ENCODE peak calls at places on chromosomes 12 and 14, in four cellular contexts. I is IMR-90, O is HCT116, M is H1. B is an unnamed sample.

GRCh38 chr14:34035177-34035933 is 84.5 kb upstream of the EGLN3 start:
- DNase-seq in M (no peak), I (no peak), O (no peak), B (no peak)

GRCh38 chr14:52551696-52552062 is 626 bp downstream of the TXNDC16 start:
- DNase-seq in I (peak), M (no peak), O (no peak), B (peak)

GRCh38 chr12:108616941-108617858 is 16.5 kb downstream of the SELPLG start:
- DNase-seq in O (no peak), M (no peak), I (no peak), B (peak)

GRCh38 chr12:124610021-124610606 is 42.7 kb upstream of the NCOR2 start:
- DNase-seq in M (no peak), O (no peak), I (no peak), B (no peak)

GRCh38 chr12:41967668-41968649 is 176.7 kb downstream of the GXYLT1 start:
- DNase-seq in M (peak), O (no peak), I (no peak), B (no peak)

GRCh38 chr14:72560856-72561493 is 332.9 kb downstream of the DPF3 start:
- DNase-seq in O (no peak), M (no peak), I (no peak), B (no peak)

GRCh38 chr14:51735851-51736250 is 84.1 kb downstream of the FRMD6 start:
- DNase-seq in O (no peak), I (no peak), M (no peak), B (no peak)

GRCh38 chr14:90301580-90302181 is 30.1 kb downstream of the NRDE2 start:
- DNase-seq in I (peak), O (no peak), M (no peak), B (peak)

GRCh38 chr12:125284945-125285344 is 219.7 kb downstream of the AACS start:
- DNase-seq in O (peak), M (no peak), I (no peak), B (no peak)

GRCh38 chr12:117836999-117837736 is 131.6 kb downstream of the KSR2 start:
- DNase-seq in I (peak), O (peak), M (peak), B (peak)

GRCh38 chr12:79997115-79997805 is 62.4 kb upstream of the PPP1R12A start:
- DNase-seq in O (no peak), M (no peak), I (no peak), B (no peak)

GRCh38 chr14:93332032-93332852 is 594 bp downstream of the BTBD7 start:
- DNase-seq in M (no peak), I (peak), O (no peak), B (peak)

GRCh38 chr14:105148604-105149145 is 19.9 kb downstream of the JAG2 start:
- DNase-seq in M (no peak), O (no peak), I (no peak), B (no peak)

GRCh38 chr12:104825408-104825807 is 132.7 kb downstream of the SLC41A2 start:
- DNase-seq in O (no peak), M (no peak), I (peak), B (no peak)

GRCh38 chr14:70789361-70789760 is 20.0 kb downstream of the MAP3K9 start:
- DNase-seq in O (no peak), M (no peak), I (peak), B (no peak)

GRCh38 chr14:96567289-96567899 is 65.2 kb downstream of the PAPOLA start:
- DNase-seq in O (no peak), M (no peak), I (peak), B (peak)

GRCh38 chr12:53803194-53803593 is 51.4 kb upstream of the CISTR start:
- DNase-seq in O (no peak), I (no peak), M (no peak), B (no peak)

GRCh38 chr14:104481323-104481722 is 98.2 kb upstream of the C14orf180 start:
- DNase-seq in I (no peak), O (no peak), M (no peak), B (no peak)

GRCh38 chr12:570237-570925 is 92.9 kb downstream of the NINJ2 start:
- DNase-seq in M (no peak), O (peak), I (peak), B (peak)

GRCh38 chr14:45426685-45427282 is 173.8 kb upstream of the MIS18BP1 start:
- DNase-seq in M (peak), I (peak), O (peak), B (peak)

GRCh38 chr14:99267871-99268775 is 3.9 kb downstream of the BCL11B start:
- DNase-seq in O (no peak), M (no peak), I (no peak), B (no peak)

GRCh38 chr12:27905285-27906126 is 67.0 kb downstream of the PTHLH start:
- DNase-seq in I (no peak), O (no peak), M (peak), B (no peak)

GRCh38 chr12:61422786-61423185 is 837.4 kb upstream of the USP15 start:
- DNase-seq in M (no peak), I (no peak), O (no peak), B (no peak)

DNA sequence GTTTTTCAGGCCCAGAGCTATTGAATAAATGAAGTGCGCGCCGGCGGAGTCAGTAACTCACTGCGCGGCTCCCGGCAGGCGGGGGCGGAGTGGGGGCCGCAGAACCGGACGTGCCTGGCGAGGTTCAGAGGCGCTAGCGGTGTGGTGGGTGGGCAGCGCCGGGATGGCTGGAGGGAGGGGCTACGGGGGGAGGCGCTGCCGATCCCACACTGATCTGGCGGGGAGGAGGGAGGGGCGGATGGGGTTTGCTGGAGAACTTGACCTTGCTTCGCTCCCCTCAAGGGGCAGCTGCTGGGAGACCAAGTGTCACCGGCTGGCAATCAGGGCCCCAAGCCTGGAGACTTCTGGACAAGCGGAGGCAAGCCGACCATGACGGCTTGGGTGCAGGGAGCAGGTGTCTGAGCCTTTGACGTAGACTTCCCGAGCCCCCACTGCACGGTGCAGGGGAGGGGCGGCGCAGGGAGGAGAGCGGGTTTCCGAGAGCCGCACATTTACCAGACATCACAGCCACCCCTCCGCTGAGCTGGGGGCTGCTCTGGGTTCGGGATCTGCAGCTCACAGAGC is 174.1 kb upstream of the RTL1 start:
- DNase-seq in I (peak), O (no peak), M (peak), B (no peak)
- TF ChIP-seq CEBPB in I (no peak), O (no peak), M (no peak), B (no peak)

GRCh38 chr12:131688131-131688844 is 22.6 kb upstream of the SFSWAP start:
- DNase-seq in I (no peak), O (no peak), M (no peak), B (no peak)

GRCh38 chr12:131687346-131688125 is 23.4 kb upstream of the SFSWAP start:
- DNase-seq in M (no peak), O (no peak), I (no peak), B (no peak)

GRCh38 chr12:131690320-131690719 is 20.6 kb upstream of the SFSWAP start:
- DNase-seq in I (no peak), O (no peak), M (no peak), B (no peak)

GRCh38 chr12:131692431-131692830 is 18.5 kb upstream of the SFSWAP start:
- DNase-seq in M (no peak), I (no peak), O (no peak), B (no peak)

DNA sequence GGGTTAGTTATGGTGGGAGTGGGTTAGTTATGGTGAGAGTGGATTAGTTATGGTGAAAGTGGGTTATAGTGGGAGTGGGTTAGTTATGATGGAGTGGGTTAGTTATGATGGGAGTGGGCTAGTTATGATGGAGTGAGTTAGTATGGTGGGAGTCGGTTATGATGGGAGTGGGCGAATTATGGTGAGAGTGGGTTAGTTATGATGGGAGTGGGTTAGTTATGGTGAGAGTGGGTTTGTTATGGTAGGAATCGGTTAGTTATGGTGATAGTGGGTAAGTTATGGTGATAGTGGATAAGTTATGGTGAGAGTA is 22.1 kb upstream of the SFSWAP start:
- DNase-seq in M (no peak), I (no peak), O (no peak), B (no peak)
- TF ChIP-seq CEBPB in M (no peak), I (no peak), O (no peak), B (no peak)

GRCh38 chr14:38883127-38883526 is 219.9 kb downstream of the SEC23A start:
- DNase-seq in O (no peak), M (no peak), I (no peak), B (no peak)
- TF ChIP-seq CEBPB in O (no peak), M (no peak), I (no peak), B (no peak)

GRCh38 chr14:101006008-101006407 is 102.5 kb upstream of the RTL1 start:
- DNase-seq in O (no peak), I (no peak), M (no peak), B (no peak)

GRCh38 chr14:101004176-101004575 is 100.7 kb upstream of the RTL1 start:
- DNase-seq in I (no peak), M (no peak), O (no peak), B (no peak)

GRCh38 chr14:101007004-101007614 is 103.6 kb upstream of the RTL1 start:
- DNase-seq in O (no peak), I (no peak), M (no peak), B (no peak)

GRCh38 chr14:101004954-101005353 is 101.4 kb upstream of the RTL1 start:
- DNase-seq in O (no peak), I (peak), M (no peak), B (no peak)

DNA sequence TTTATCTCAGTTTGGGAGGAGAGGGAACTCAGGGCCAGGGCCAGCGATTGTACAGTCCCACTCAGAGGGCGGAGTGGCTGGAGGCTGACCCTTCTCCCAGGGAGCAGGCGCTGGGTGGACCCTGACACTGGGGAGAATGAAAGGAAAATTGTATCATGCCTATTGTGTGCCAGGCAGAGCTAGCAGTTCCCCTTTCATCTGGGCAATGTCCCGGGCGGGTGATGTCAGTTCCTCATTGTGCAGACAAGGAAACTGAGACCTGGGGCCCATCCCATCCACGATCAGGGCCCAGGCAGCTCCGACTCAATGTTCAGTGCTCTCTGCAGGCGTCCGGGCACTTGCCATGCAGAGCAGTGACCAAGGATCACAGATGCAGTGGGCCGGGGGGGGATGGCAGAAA is 101.9 kb upstream of the RTL1 start:
- DNase-seq in M (no peak), I (no peak), O (no peak), B (no peak)
- TF ChIP-seq CEBPB in M (no peak), I (no peak), O (no peak), B (no peak)

GRCh38 chr12:10722502-10722904 is 620 bp downstream of the YBX3 start:
- DNase-seq in I (peak), M (no peak), O (no peak), B (peak)
- TF ChIP-seq CEBPB in I (no peak), M (no peak), O (no peak), B (no peak)

GRCh38 chr14:69471916-69472315 is 12.6 kb upstream of the PLEKHD1 start:
- DNase-seq in O (no peak), I (no peak), M (no peak), B (no peak)

GRCh38 chr14:69475194-69475818 is 9.2 kb upstream of the PLEKHD1 start:
- DNase-seq in O (no peak), I (peak), M (no peak), B (peak)

GRCh38 chr14:69473271-69473670 is 11.3 kb upstream of the PLEKHD1 start:
- DNase-seq in I (no peak), M (no peak), O (no peak), B (no peak)

DNA sequence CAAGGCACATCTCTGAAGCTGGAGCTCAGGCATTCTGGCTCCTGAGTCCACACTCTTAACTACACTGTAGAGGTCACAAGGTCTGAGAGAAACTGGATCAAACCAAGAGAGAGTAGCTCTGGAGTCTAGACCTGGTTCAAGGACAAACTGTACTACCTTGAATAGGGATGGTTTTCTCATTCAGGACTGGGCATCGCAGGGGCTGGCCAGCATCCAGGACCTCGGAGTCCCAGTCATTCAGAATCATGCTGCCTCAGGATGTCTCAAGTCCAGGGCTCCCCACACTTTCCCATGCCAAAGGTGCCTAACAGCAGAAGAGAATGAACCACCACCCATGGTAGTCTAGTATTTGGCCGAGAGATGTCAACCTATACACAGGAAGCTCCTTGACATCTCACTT is 13.1 kb upstream of the PLEKHD1 start:
- DNase-seq in O (no peak), M (no peak), I (no peak), B (no peak)
- TF ChIP-seq CEBPB in O (no peak), M (no peak), I (no peak), B (no peak)

GRCh38 chr14:75915063-75915462 is 66.7 kb downstream of the TGFB3 start:
- DNase-seq in I (no peak), M (no peak), O (no peak), B (no peak)
- TF ChIP-seq CEBPB in I (peak), M (no peak), O (no peak), B (no peak)